ENCODE peak calls at places on chromosomes 5 and 9, in seven cellular contexts. N, G, W, O, V, F and A are unnamed samples.

GRCh38 chr5:55073211-55073610 is 29.2 kb upstream of the GZMA start:
- DNase-seq in O (no peak), V (no peak), G (no peak), N (no peak), F (no peak), W (no peak), A (no peak)

GRCh38 chr5:179259731-179260323 is 85.4 kb downstream of the ADAMTS2 start:
- DNase-seq in G (no peak), V (no peak), O (no peak), N (no peak), W (peak; percentile 61), F (peak; percentile 44), A (no peak)

GRCh38 chr9:14343948-14344547 is 30.1 kb upstream of the NFIB start:
- DNase-seq in O (no peak), N (peak; percentile 76), F (peak; percentile 68), W (peak; percentile 74), V (no peak), G (no peak), A (no peak)

GRCh38 chr5:59746261-59746765 is 147.2 kb downstream of the PDE4D start:
- DNase-seq in G (no peak), F (no peak), W (peak; percentile 67), N (no peak), O (no peak), V (no peak), A (no peak)

GRCh38 chr5:43274435-43275114 is 38.6 kb downstream of the HMGCS1 start:
- DNase-seq in G (no peak), O (no peak), F (peak; percentile 51), W (no peak), N (peak; percentile 34), V (peak; percentile 36), A (no peak)

GRCh38 chr5:116494784-116495480 is 79.7 kb downstream of the SEMA6A start:
- DNase-seq in V (no peak), O (no peak), F (peak; percentile 31), G (no peak), W (no peak), N (peak; percentile 29), A (no peak)

GRCh38 chr5:72895758-72896157 is 60.1 kb upstream of the FCHO2 start:
- DNase-seq in N (no peak), G (no peak), W (no peak), V (no peak), F (no peak), O (no peak), A (no peak)

GRCh38 chr5:9519537-9519936 is 26.3 kb downstream of the SEMA5A start:
- DNase-seq in N (no peak), F (no peak), W (no peak), O (no peak), V (no peak), G (no peak), A (no peak)

GRCh38 chr5:126597156-126597555 is 2.1 kb upstream of the ALDH7A1 start:
- DNase-seq in G (peak; percentile 51), V (no peak), N (no peak), W (no peak), O (peak; percentile 5), F (no peak), A (no peak)

GRCh38 chr5:77990020-77990419 is 213.9 kb upstream of the TBCA start:
- DNase-seq in V (no peak), F (peak; percentile 83), N (peak; percentile 50), G (no peak), W (no peak), O (no peak), A (no peak)

GRCh38 chr9:573551-574410 is 267.7 kb upstream of the DMRT1 start:
- DNase-seq in V (peak; percentile 49), O (no peak), G (no peak), F (peak; percentile 53), W (no peak), N (peak; percentile 43), A (no peak)

GRCh38 chr9:33159058-33159759 is 7.9 kb downstream of the B4GALT1 start:
- DNase-seq in W (peak; percentile 82), N (no peak), V (peak; percentile 79), G (no peak), F (no peak), O (peak; percentile 89), A (no peak)

GRCh38 chr5:19172926-19173425 is 815.0 kb downstream of the CDH18 start:
- DNase-seq in W (no peak), N (no peak), V (no peak), F (no peak), G (no peak), O (no peak), A (no peak)

GRCh38 chr5:176739461-176740051 is 70.8 kb upstream of the UNC5A start:
- DNase-seq in N (no peak), V (no peak), W (peak; percentile 48), O (no peak), G (no peak), F (peak; percentile 75), A (no peak)

GRCh38 chr5:125679522-125679921 is 743.7 kb upstream of the GRAMD2B start:
- DNase-seq in G (no peak), W (no peak), O (no peak), V (no peak), F (no peak), N (no peak), A (no peak)

GRCh38 chr9:80061940-80062339 is 490.2 kb downstream of the TLE4 start:
- DNase-seq in N (peak; percentile 33), V (no peak), W (peak; percentile 70), O (no peak), F (peak; percentile 48), G (peak; percentile 77), A (no peak)

GRCh38 chr9:98570663-98571440 is 137.9 kb downstream of the GABBR2 start:
- DNase-seq in N (peak; percentile 41), V (no peak), W (no peak), F (peak; percentile 72), G (no peak), O (no peak), A (no peak)

GRCh38 chr5:11153672-11154377 is 392.8 kb upstream of the DAP start:
- DNase-seq in O (no peak), N (no peak), W (no peak), V (no peak), G (no peak), F (no peak), A (no peak)

GRCh38 chr5:16741007-16741406 is 124.2 kb upstream of the RETREG1 start:
- DNase-seq in G (no peak), F (no peak), V (no peak), N (peak; percentile 52), O (no peak), W (no peak), A (no peak)

GRCh38 chr9:87944687-87945086 is 26.9 kb downstream of the SPATA31C1 start:
- DNase-seq in O (no peak), G (no peak), V (no peak), N (no peak), F (no peak), W (no peak), A (no peak)
- H3K27ac ChIP-seq in O (no peak overlapping the region), G (no peak overlapping the region), V (no peak overlapping the region), N (no peak overlapping the region), F (no peak overlapping the region), W (no peak overlapping the region), A (no peak overlapping the region)

GRCh38 chr9:126591083-126591482 is 22.6 kb upstream of the LMX1B start:
- DNase-seq in F (peak; percentile 59), G (no peak), O (no peak), W (no peak), N (no peak), V (no peak), A (no peak)

GRCh38 chr9:126591922-126592321 is 21.8 kb upstream of the LMX1B start:
- DNase-seq in V (no peak), O (no peak), G (no peak), N (no peak), W (no peak), F (no peak), A (no peak)

GRCh38 chr9:126588491-126589168 is 25.1 kb upstream of the LMX1B start:
- DNase-seq in G (no peak), W (no peak), F (no peak), O (no peak), N (no peak), V (no peak), A (no peak)

GRCh38 chr9:126587187-126588185 is 26.2 kb upstream of the LMX1B start:
- DNase-seq in W (no peak), N (no peak), V (peak; percentile 41), G (no peak), F (peak; percentile 50), O (peak; percentile 4), A (no peak)

DNA sequence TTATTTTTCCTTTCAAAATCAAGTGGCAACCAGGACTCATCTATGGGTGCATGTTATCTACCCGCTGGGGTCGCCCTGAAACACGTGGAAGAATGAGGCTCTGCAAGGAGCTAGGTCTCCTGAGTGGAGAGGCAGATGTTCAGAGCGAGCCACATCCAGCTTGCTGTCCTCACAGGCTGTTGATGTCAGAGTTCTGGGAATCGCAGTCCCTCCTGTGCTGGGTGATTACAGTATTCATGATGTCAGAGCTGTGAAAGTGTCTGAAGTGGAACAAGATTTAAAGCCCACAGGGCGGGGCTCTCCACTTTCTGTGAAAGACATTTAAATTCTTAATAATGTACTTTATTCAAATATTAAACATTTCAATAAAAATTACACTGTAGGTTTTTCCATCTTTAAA is 24.4 kb upstream of the LMX1B start:
- DNase-seq in F (no peak), G (no peak), O (no peak), W (no peak), V (no peak), N (no peak), A (no peak)
- H3K27me3 ChIP-seq in F (no peaks in the 10 kb centered on the region), G (peaks cover 25% of the 10 kb centered on the region), O (no peaks in the 10 kb centered on the region), W (peaks cover 28% of the 10 kb centered on the region), V (no peaks in the 10 kb centered on the region), N (no peaks in the 10 kb centered on the region), A (peaks cover 38% of the 10 kb centered on the region)

GRCh38 chr9:131651599-131651998 is 88.3 kb downstream of the RAPGEF1 start:
- DNase-seq in N (no peak), G (no peak), O (no peak), F (no peak), W (no peak), V (no peak), A (no peak)

GRCh38 chr9:131649646-131650045 is 90.2 kb downstream of the RAPGEF1 start:
- DNase-seq in V (no peak), F (no peak), G (no peak), N (no peak), O (no peak), W (no peak), A (no peak)

GRCh38 chr9:131654857-131655577 is 84.9 kb downstream of the RAPGEF1 start:
- DNase-seq in V (no peak), F (no peak), W (no peak), G (no peak), O (peak; percentile 93), N (no peak), A (no peak)

GRCh38 chr9:131650254-131650653 is 89.6 kb downstream of the RAPGEF1 start:
- DNase-seq in V (peak; percentile 47), F (no peak), G (no peak), W (peak; percentile 84), N (no peak), O (no peak), A (no peak)

GRCh38 chr9:131651160-131651559 is 88.7 kb downstream of the RAPGEF1 start:
- DNase-seq in O (no peak), F (no peak), V (no peak), W (no peak), G (no peak), N (no peak), A (no peak)
- H3K27ac ChIP-seq in O (no peak overlapping the region), F (no peak overlapping the region), V (peak overlapping the region; percentile 70), W (no peak overlapping the region), G (no peak overlapping the region), N (no peak overlapping the region), A (no peak overlapping the region)

DNA sequence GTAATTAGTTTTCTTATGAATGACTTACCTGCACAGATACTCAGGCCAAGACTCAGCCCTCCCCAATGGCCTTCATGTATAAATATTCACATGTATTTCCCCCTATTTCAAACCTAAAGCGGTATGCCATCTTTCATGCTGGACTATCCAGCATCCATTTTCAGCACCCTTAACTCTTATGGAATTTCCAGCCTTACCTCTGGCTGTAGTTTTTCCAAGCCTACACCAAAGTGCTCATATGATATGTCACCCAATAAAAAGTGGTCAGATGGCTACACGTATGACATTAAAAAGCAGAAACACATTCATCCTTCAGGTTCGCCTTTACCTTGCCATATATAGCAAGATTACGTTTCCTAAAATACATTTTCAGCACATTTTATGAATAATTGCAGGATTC is 205.5 kb downstream of the MEF2C start:
- DNase-seq in N (no peak), O (no peak), V (no peak), F (no peak), G (no peak), W (no peak), A (no peak)
- H3K27me3 ChIP-seq in N (peaks cover 100% of the 10 kb centered on the region), O (peaks cover 46% of the 10 kb centered on the region), V (peaks cover 21% of the 10 kb centered on the region), F (peaks cover 100% of the 10 kb centered on the region), G (peaks cover 93% of the 10 kb centered on the region), W (peaks cover 98% of the 10 kb centered on the region), A (peaks cover 96% of the 10 kb centered on the region)